ENCODE peak calls at places on chromosomes 11 and 22, in six cellular contexts. One of them, this sample, is unnamed.

GRCh38 chr11:96393753-96394348 is 4.0 kb downstream of the JRKL start:
- DNase-seq in GM12878: peak
- DNase-seq in GM12892: no peak
- DNase-seq in HepG2: peak
- DNase-seq in K562: peak
- DNase-seq in H1: no peak
- DNase-seq in this sample: no peak

GRCh38 chr22:48438791-48439559 is 1388.7 kb downstream of the BRD1 start:
- DNase-seq in GM12878: no peak
- DNase-seq in H1: no peak
- DNase-seq in GM12892: no peak
- DNase-seq in K562: peak
- DNase-seq in HepG2: no peak
- DNase-seq in this sample: no peak

GRCh38 chr22:49241174-49241851 is 586.4 kb downstream of the BRD1 start:
- DNase-seq in K562: no peak
- DNase-seq in HepG2: no peak
- DNase-seq in H1: peak
- DNase-seq in GM12878: no peak
- DNase-seq in GM12892: no peak
- DNase-seq in this sample: no peak

GRCh38 chr11:75574698-75575265 is 12.7 kb downstream of the SERPINH1 start:
- DNase-seq in H1: no peak
- DNase-seq in K562: no peak
- DNase-seq in HepG2: no peak
- DNase-seq in GM12892: no peak
- DNase-seq in GM12878: no peak
- DNase-seq in this sample: no peak

GRCh38 chr11:35275808-35276170 is 136.8 kb downstream of the CD44 start:
- DNase-seq in H1: no peak
- DNase-seq in HepG2: no peak
- DNase-seq in K562: no peak
- DNase-seq in GM12892: no peak
- DNase-seq in GM12878: no peak
- DNase-seq in this sample: no peak

GRCh38 chr11:121235057-121235456 is 57.5 kb upstream of the SC5D start:
- DNase-seq in GM12892: no peak
- DNase-seq in K562: no peak
- DNase-seq in H1: no peak
- DNase-seq in GM12878: no peak
- DNase-seq in HepG2: no peak
- DNase-seq in this sample: no peak

GRCh38 chr11:102177974-102178631 is 67.9 kb downstream of the YAP1 start:
- DNase-seq in GM12878: no peak
- DNase-seq in HepG2: peak
- DNase-seq in GM12892: no peak
- DNase-seq in H1: no peak
- DNase-seq in K562: no peak
- DNase-seq in this sample: no peak

GRCh38 chr11:9748361-9748970 is 84.6 kb downstream of the SWAP70 start:
- DNase-seq in K562: peak
- DNase-seq in H1: peak
- DNase-seq in GM12892: peak
- DNase-seq in GM12878: peak
- DNase-seq in HepG2: peak
- DNase-seq in this sample: no peak

GRCh38 chr11:84130646-84131427 is 844.7 kb upstream of the CCDC90B start:
- DNase-seq in GM12878: no peak
- DNase-seq in K562: no peak
- DNase-seq in HepG2: no peak
- DNase-seq in H1: no peak
- DNase-seq in GM12892: no peak
- DNase-seq in this sample: no peak

GRCh38 chr11:79564288-79564925 is 123.6 kb upstream of the TENM4 start:
- DNase-seq in GM12878: no peak
- DNase-seq in K562: no peak
- DNase-seq in HepG2: no peak
- DNase-seq in GM12892: no peak
- DNase-seq in H1: no peak
- DNase-seq in this sample: no peak

GRCh38 chr11:80281194-80281593 is 840.4 kb upstream of the TENM4 start:
- DNase-seq in GM12878: no peak
- DNase-seq in HepG2: no peak
- DNase-seq in K562: no peak
- DNase-seq in GM12892: no peak
- DNase-seq in H1: no peak
- DNase-seq in this sample: no peak

GRCh38 chr11:100004541-100004940 is 682.5 kb upstream of the ARHGAP42 start:
- DNase-seq in H1: no peak
- DNase-seq in K562: no peak
- DNase-seq in GM12878: no peak
- DNase-seq in HepG2: no peak
- DNase-seq in GM12892: no peak
- DNase-seq in this sample: no peak

GRCh38 chr11:44381261-44381660 is 71.3 kb upstream of the ALX4 start:
- DNase-seq in K562: no peak
- DNase-seq in GM12878: no peak
- DNase-seq in GM12892: no peak
- DNase-seq in HepG2: no peak
- DNase-seq in H1: no peak
- DNase-seq in this sample: no peak

GRCh38 chr11:69841859-69842698 is 22.9 kb upstream of the FGF3 start:
- DNase-seq in GM12878: no peak
- DNase-seq in H1: peak
- DNase-seq in HepG2: no peak
- DNase-seq in K562: peak
- DNase-seq in GM12892: no peak
- DNase-seq in this sample: no peak

GRCh38 chr22:41302016-41302767 is 867 bp downstream of the ZC3H7B start:
- DNase-seq in HepG2: no peak
- DNase-seq in GM12892: no peak
- DNase-seq in GM12878: no peak
- DNase-seq in H1: peak
- DNase-seq in K562: no peak
- DNase-seq in this sample: no peak

GRCh38 chr11:4115128-4115527 is 20.5 kb downstream of the RRM1 start:
- DNase-seq in GM12878: no peak
- DNase-seq in HepG2: no peak
- DNase-seq in GM12892: no peak
- DNase-seq in K562: peak
- DNase-seq in H1: no peak
- DNase-seq in this sample: no peak

GRCh38 chr11:59174664-59175033 is 2.7 kb downstream of the DTX4 start:
- DNase-seq in K562: no peak
- DNase-seq in GM12892: no peak
- DNase-seq in HepG2: peak
- DNase-seq in H1: no peak
- DNase-seq in GM12878: no peak
- DNase-seq in this sample: no peak
- TF ChIP-seq TAF1 in K562: no peak
- TF ChIP-seq TAF1 in GM12892: no peak
- TF ChIP-seq TAF1 in HepG2: no peak
- TF ChIP-seq TAF1 in H1: no peak
- TF ChIP-seq TAF1 in GM12878: no peak
- TF ChIP-seq TAF1 in this sample: no peak

GRCh38 chr11:864118-864827 is 21.6 kb downstream of the TSPAN4 start:
- DNase-seq in GM12892: no peak
- DNase-seq in HepG2: no peak
- DNase-seq in H1: peak
- DNase-seq in K562: no peak
- DNase-seq in GM12878: no peak
- DNase-seq in this sample: no peak

GRCh38 chr11:867856-868358 is 25.3 kb downstream of the TSPAN4 start:
- DNase-seq in GM12878: no peak
- DNase-seq in GM12892: no peak
- DNase-seq in HepG2: no peak
- DNase-seq in K562: no peak
- DNase-seq in H1: no peak
- DNase-seq in this sample: no peak

GRCh38 chr11:866481-866880 is 23.8 kb downstream of the TSPAN4 start:
- DNase-seq in GM12892: no peak
- DNase-seq in HepG2: no peak
- DNase-seq in GM12878: no peak
- DNase-seq in K562: no peak
- DNase-seq in H1: no peak
- DNase-seq in this sample: no peak

GRCh38 chr11:864928-865327 is 22.3 kb downstream of the TSPAN4 start:
- DNase-seq in H1: no peak
- DNase-seq in GM12878: no peak
- DNase-seq in GM12892: no peak
- DNase-seq in HepG2: no peak
- DNase-seq in K562: no peak
- DNase-seq in this sample: no peak

GRCh38 chr11:865512-866430 is 23.1 kb downstream of the TSPAN4 start:
- DNase-seq in K562: no peak
- DNase-seq in H1: no peak
- DNase-seq in GM12878: no peak
- DNase-seq in HepG2: no peak
- DNase-seq in GM12892: no peak
- DNase-seq in this sample: no peak
- TF ChIP-seq POLR2A in K562: peak
- TF ChIP-seq POLR2A in H1: no peak
- TF ChIP-seq POLR2A in GM12878: peak
- TF ChIP-seq POLR2A in HepG2: no peak
- TF ChIP-seq POLR2A in GM12892: no peak
- TF ChIP-seq POLR2A in this sample: no peak

DNA sequence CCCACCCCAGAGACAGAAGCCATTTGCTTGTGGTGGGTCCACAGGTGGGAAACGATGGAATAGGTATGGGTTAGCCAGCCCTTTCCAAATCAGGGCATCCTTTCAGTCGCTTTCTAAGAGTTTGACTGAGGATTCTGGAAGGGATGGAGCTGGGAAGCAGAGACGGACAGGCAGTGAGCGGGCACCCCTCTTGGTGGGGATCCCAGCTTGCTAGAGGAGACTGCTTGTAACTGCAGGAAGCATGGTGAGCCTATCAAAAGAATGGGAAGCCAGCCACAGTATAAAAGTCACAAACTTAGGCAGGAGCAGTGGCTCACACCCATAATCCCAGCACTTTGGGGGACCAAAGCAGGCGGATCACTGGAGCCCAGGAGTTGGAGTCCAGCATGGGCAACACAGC is 6.1 kb upstream of the PDGFB start:
- DNase-seq in HepG2: no peak
- DNase-seq in K562: no peak
- DNase-seq in GM12878: no peak
- DNase-seq in GM12892: no peak
- DNase-seq in H1: no peak
- DNase-seq in this sample: no peak
- TF ChIP-seq TAF1 in HepG2: no peak
- TF ChIP-seq TAF1 in K562: no peak
- TF ChIP-seq TAF1 in GM12878: no peak
- TF ChIP-seq TAF1 in GM12892: no peak
- TF ChIP-seq TAF1 in H1: no peak
- TF ChIP-seq TAF1 in this sample: no peak

GRCh38 chr11:1262172-1263006 is 39.5 kb downstream of the MUC5B start:
- DNase-seq in H1: peak
- DNase-seq in HepG2: peak
- DNase-seq in K562: peak
- DNase-seq in GM12878: peak
- DNase-seq in GM12892: peak
- DNase-seq in this sample: peak
- TF ChIP-seq POLR2A in H1: peak
- TF ChIP-seq POLR2A in HepG2: peak
- TF ChIP-seq POLR2A in K562: peak
- TF ChIP-seq POLR2A in GM12878: peak
- TF ChIP-seq POLR2A in GM12892: peak
- TF ChIP-seq POLR2A in this sample: peak

DNA sequence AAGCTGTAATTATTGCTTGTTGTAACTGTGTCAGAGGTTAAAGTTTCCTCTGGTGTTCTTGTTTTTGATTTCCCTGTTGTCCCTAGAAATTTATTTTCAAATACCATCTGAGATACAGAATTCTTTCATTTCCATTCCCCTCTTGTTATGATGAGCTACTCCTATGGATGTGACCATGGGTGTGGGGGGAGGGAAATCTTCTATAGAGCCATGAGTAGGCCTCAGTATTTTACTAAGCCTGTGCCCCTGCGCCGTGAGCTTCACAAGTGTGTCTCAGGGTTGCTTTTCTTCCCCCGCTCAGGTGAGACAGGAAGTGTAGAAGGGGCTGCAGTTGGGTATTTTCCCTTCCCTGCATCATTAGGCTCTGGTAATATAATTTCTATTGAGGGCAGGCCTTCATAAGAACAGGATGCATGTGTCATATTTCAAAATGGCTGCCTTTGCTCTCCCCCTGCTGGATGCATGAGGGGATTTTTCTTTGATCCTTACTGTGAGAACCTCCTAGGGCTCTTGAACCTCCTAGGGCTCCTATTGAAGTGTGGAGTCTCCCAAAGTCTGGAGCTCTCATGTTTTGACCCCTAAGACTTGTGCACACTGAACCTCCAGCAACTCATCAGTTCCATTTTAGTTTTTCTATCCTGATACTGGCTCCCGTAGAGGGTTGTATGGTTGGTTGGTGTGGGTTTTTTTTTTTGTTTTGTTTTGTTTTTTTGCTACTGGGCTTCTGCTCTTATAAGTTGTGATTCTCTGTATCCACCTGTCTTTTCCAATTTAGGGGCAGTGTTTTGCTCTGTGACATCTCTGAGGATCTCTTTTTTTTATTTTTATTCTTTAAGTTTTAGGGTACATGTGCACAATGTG is 658.2 kb downstream of the NTM start:
- DNase-seq in GM12878: no peak
- DNase-seq in K562: peak
- DNase-seq in H1: no peak
- DNase-seq in HepG2: peak
- DNase-seq in GM12892: no peak
- DNase-seq in this sample: peak
- TF ChIP-seq TAF1 in GM12878: no peak
- TF ChIP-seq TAF1 in K562: no peak
- TF ChIP-seq TAF1 in H1: no peak
- TF ChIP-seq TAF1 in HepG2: no peak
- TF ChIP-seq TAF1 in GM12892: no peak
- TF ChIP-seq TAF1 in this sample: no peak

GRCh38 chr11:118194835-118195627 is 18.6 kb upstream of the SCN2B start:
- DNase-seq in H1: no peak
- DNase-seq in GM12892: no peak
- DNase-seq in HepG2: peak
- DNase-seq in K562: no peak
- DNase-seq in GM12878: no peak
- DNase-seq in this sample: no peak
- TF ChIP-seq POLR2A in H1: no peak
- TF ChIP-seq POLR2A in GM12892: no peak
- TF ChIP-seq POLR2A in HepG2: peak
- TF ChIP-seq POLR2A in K562: no peak
- TF ChIP-seq POLR2A in GM12878: no peak
- TF ChIP-seq POLR2A in this sample: no peak

GRCh38 chr11:112928136-112928535 is 33.1 kb upstream of the NCAM1 start:
- DNase-seq in GM12878: no peak
- DNase-seq in GM12892: no peak
- DNase-seq in K562: no peak
- DNase-seq in H1: no peak
- DNase-seq in HepG2: no peak
- DNase-seq in this sample: no peak
- TF ChIP-seq TAF1 in GM12878: no peak
- TF ChIP-seq TAF1 in GM12892: no peak
- TF ChIP-seq TAF1 in K562: no peak
- TF ChIP-seq TAF1 in H1: no peak
- TF ChIP-seq TAF1 in HepG2: no peak
- TF ChIP-seq TAF1 in this sample: no peak